ENCODE peak calls at places on chromosomes 3 and 15, in eight cellular contexts. Q is lower leg skin, A is adrenal gland, M is stomach, F is A549, Z is heart left ventricle, R is vagina, D is body of pancreas. V is an unnamed sample.

GRCh38 chr3:11944052-11944673 is 60.0 kb upstream of the SYN2 start:
- DNase-seq in Q (peak), Z (no peak), A (peak), D (peak), F (peak), R (no peak), M (peak), V (peak)

GRCh38 chr3:3461317-3461716 is 281.8 kb upstream of the CRBN start:
- DNase-seq in F (no peak), M (no peak), R (no peak), D (no peak), A (no peak), Q (no peak), Z (no peak), V (no peak)

GRCh38 chr15:96326551-96327154 is 3.8 kb upstream of the NR2F2 start:
- DNase-seq in A (peak), D (no peak), F (no peak), Q (peak), R (no peak), M (peak), Z (peak), V (no peak)

GRCh38 chr15:93026359-93026758 is 62.7 kb downstream of the RGMA start:
- DNase-seq in Z (no peak), D (no peak), M (no peak), A (no peak), R (no peak), Q (peak), F (no peak), V (no peak)

GRCh38 chr15:68764090-68764489 is 56.6 kb downstream of the ANP32A start:
- DNase-seq in Q (no peak), D (no peak), Z (no peak), A (no peak), F (no peak), R (no peak), M (no peak), V (no peak)

GRCh38 chr3:42996633-42997075 is 17.5 kb downstream of the GASK1A start:
- DNase-seq in Z (no peak), M (no peak), Q (no peak), F (no peak), D (peak), R (no peak), A (peak), V (no peak)

GRCh38 chr3:112604536-112604935 is 36.4 kb downstream of the CCDC80 start:
- DNase-seq in F (no peak), Q (no peak), D (no peak), A (no peak), M (no peak), Z (no peak), R (no peak), V (no peak)

GRCh38 chr3:140850210-140850955 is 91.3 kb upstream of the SLC25A36 start:
- DNase-seq in F (no peak), Q (no peak), R (no peak), D (no peak), A (no peak), M (no peak), Z (no peak), V (no peak)

GRCh38 chr3:177827517-177828249 is 630.4 kb upstream of the TBL1XR1 start:
- DNase-seq in F (peak), M (no peak), R (no peak), D (peak), Q (no peak), A (peak), Z (no peak), V (no peak)

GRCh38 chr15:73746883-73747282 is 6.3 kb downstream of the INSYN1 start:
- DNase-seq in R (no peak), D (no peak), Q (no peak), A (no peak), F (no peak), Z (no peak), M (no peak), V (no peak)

GRCh38 chr3:192884831-192885356 is 32.8 kb downstream of the MB21D2 start:
- DNase-seq in M (no peak), F (no peak), Q (no peak), R (no peak), A (no peak), Z (no peak), D (no peak), V (no peak)

GRCh38 chr3:1469248-1469647 is 376.4 kb downstream of the CNTN6 start:
- DNase-seq in A (no peak), M (no peak), R (no peak), F (no peak), D (no peak), Z (no peak), Q (no peak), V (no peak)

GRCh38 chr15:101112336-101113113 is 139.3 kb downstream of the CHSY1 start:
- DNase-seq in Z (no peak), F (no peak), A (no peak), Q (no peak), M (no peak), R (no peak), D (no peak), V (no peak)

GRCh38 chr3:13498354-13499060 is 18.4 kb downstream of the HDAC11 start:
- DNase-seq in R (no peak), F (no peak), M (no peak), Q (no peak), A (no peak), Z (peak), D (peak), V (no peak)

GRCh38 chr15:99154271-99154670 is 49.4 kb downstream of the SYNM start:
- DNase-seq in R (no peak), D (no peak), F (no peak), M (no peak), Z (no peak), Q (no peak), A (no peak), V (no peak)

GRCh38 chr3:146468234-146468931 is 978 bp downstream of the PLSCR2 start:
- DNase-seq in F (no peak), M (no peak), Q (peak), D (peak), R (no peak), Z (no peak), A (no peak), V (no peak)

GRCh38 chr15:45200799-45201556 is 13.2 kb upstream of the SHF start:
- DNase-seq in Q (peak), A (peak), Z (peak), F (peak), D (peak), M (peak), R (peak), V (peak)
- TF ChIP-seq POLR2A in Q (no peak), A (no peak), Z (no peak), F (no peak), D (no peak), M (no peak), R (no peak), V (no peak)

GRCh38 chr3:190279690-190280089 is 42.6 kb downstream of the CLDN1 start:
- DNase-seq in Q (no peak), A (no peak), M (no peak), F (no peak), Z (no peak), D (no peak), R (no peak), V (no peak)
- TF ChIP-seq POLR2A in Q (no peak), A (no peak), M (no peak), F (no peak), Z (no peak), D (no peak), R (no peak), V (no peak)

GRCh38 chr15:53759333-53759975 is at the start of gene WDR72:
- DNase-seq in D (peak), Z (no peak), A (no peak), R (no peak), Q (no peak), M (no peak), F (no peak), V (no peak)
- TF ChIP-seq POLR2A in D (no peak), Z (no peak), A (no peak), R (no peak), Q (no peak), M (no peak), F (no peak), V (no peak)

GRCh38 chr3:129735638-129736037 is 129.2 kb upstream of the PLXND1 start:
- DNase-seq in Q (no peak), D (no peak), A (no peak), M (no peak), R (no peak), Z (no peak), F (no peak), V (no peak)
- TF ChIP-seq POLR2A in Q (no peak), D (no peak), A (no peak), M (no peak), R (no peak), Z (no peak), F (no peak), V (no peak)

DNA sequence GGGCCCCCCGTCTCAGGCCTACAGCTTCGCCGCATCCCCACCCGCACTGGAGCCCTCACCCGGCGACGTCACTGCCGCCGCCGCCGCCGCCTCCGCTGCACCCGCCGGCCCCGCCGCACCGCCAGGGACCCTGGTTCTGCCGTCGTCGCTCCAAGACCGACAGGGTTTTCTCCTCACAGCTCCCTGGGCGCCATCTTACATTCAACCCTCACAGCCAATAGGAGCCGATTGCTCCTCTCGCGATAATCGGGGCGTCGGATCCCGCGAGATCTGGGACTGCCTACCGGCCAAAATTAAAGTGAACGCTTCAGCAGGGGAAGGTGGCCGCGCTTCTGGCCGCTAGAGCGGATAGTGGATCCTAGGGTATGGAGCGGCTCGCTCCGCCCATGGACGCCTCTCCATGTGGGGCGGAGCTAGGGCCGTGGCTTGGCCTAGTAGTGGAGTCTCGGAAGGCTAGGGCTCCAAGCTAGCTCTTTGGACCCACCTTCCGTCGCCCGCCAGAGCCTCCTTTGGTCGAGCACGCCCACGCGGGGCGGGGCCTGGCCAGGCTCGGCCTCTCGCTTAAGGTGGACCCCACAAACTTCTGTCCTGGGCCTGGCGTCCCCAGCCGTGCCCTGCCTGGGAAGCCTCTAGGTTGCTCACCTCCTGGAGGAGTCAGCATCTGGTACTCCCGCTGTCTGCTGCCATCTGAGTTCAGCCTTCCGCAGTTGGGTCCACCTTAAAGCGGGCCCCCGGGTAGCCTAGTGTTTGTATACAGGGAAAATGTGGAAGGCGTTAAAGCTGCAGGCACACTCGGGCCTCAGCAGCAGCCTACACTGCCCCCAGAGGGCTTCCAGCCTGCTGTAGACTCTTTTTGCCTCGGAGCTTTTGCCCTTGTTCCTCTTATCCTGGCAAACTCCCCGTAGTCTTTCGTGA is at the start of gene QRICH1:
- DNase-seq in A (peak), R (peak), F (peak), Q (peak), M (peak), D (peak), Z (peak), V (peak)
- TF ChIP-seq POLR2A in A (peak), R (peak), F (peak), Q (no peak), M (peak), D (peak), Z (peak), V (peak)

GRCh38 chr3:125622381-125622788 is 27.1 kb upstream of the OSBPL11 start:
- DNase-seq in M (no peak), R (no peak), Z (peak), A (no peak), D (peak), Q (no peak), F (no peak), V (peak)
- TF ChIP-seq POLR2A in M (no peak), R (no peak), Z (no peak), A (no peak), D (no peak), Q (no peak), F (no peak), V (no peak)

DNA sequence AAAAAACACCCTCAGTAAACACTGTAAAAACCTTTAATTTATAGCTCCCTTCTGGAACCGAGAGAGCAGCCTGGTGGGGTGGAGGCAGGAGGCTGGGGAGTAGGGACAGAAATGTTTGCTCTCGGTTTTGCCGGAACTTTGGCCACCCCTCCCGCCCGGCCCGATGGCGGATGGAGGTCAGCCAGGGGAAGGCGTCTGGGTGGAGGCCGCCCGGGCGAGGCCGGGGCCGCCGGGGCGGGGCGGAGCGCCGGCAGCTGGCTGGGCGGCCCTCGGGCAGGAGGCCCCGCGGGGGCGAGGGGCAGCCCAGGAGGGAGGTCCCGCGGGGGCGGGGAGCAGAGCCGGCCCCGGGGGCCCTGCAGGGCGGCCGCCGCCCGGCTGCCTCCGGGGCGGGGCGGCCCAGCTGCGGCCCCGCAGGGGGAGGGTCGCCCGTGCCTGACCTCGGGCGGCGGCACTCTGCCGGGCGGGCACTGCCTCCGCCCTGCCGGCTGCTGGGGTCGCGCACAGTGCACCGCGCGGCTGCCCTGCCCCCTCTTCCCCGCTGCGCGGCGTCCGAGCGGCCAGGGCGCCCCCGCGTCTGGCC is 829 bp upstream of the SKIL start:
- DNase-seq in R (peak), A (peak), Z (peak), M (peak), Q (peak), F (peak), D (peak), V (peak)
- TF ChIP-seq POLR2A in R (no peak), A (peak), Z (no peak), M (no peak), Q (no peak), F (peak), D (peak), V (peak)